ENCODE peak calls at places on chromosomes 12 and 14, in four cellular contexts. J is endothelial cell of umbilical vein, I is GM23248, Q is HCT116. Y is an unnamed sample.
A peak's percentile ranks its signal among the peaks of the same experiment; 100 is the strongest.

GRCh38 chr12:67067453-67068203 is 201.5 kb upstream of the CAND1 start:
- DNase-seq in Q (no peak), J (no peak), I (no peak), Y (peak; percentile 58)

GRCh38 chr14:65098586-65098985 is 3.7 kb downstream of the MAX start:
- DNase-seq in Q (no peak), J (peak; percentile 61), I (peak; percentile 62), Y (no peak)

GRCh38 chr12:67740706-67741105 is 92.2 kb downstream of the DYRK2 start:
- DNase-seq in J (no peak), I (no peak), Q (no peak), Y (no peak)

GRCh38 chr12:107369679-107370078 is 276.3 kb upstream of the CRY1 start:
- DNase-seq in J (no peak), Q (no peak), I (no peak), Y (no peak)

GRCh38 chr12:97046901-97047300 is 139.8 kb downstream of the NEDD1 start:
- DNase-seq in Q (no peak), I (no peak), J (no peak), Y (no peak)

GRCh38 chr12:75862692-75863471 is 168.7 kb downstream of the PHLDA1 start:
- DNase-seq in Q (peak; percentile 84), J (peak; percentile 84), I (peak; percentile 83), Y (peak; percentile 97)

GRCh38 chr14:45787167-45787566 is 534.2 kb upstream of the MIS18BP1 start:
- DNase-seq in Q (peak; percentile 4), I (no peak), J (no peak), Y (no peak)

GRCh38 chr14:63276016-63276415 is 42.7 kb downstream of the GPHB5 start:
- DNase-seq in J (no peak), I (no peak), Q (no peak), Y (no peak)

GRCh38 chr12:30725739-30726138 is 29.0 kb downstream of the CAPRIN2 start:
- DNase-seq in Q (peak; percentile 54), I (peak; percentile 86), J (peak; percentile 73), Y (peak; percentile 67)

GRCh38 chr12:18546399-18546798 is 191.4 kb downstream of the PLCZ1 start:
- DNase-seq in Q (no peak), I (peak; percentile 66), J (no peak), Y (peak; percentile 70)

GRCh38 chr12:19771858-19772257 is 332.6 kb downstream of the AEBP2 start:
- DNase-seq in Q (no peak), J (peak; percentile 43), I (peak; percentile 69), Y (no peak)

GRCh38 chr14:59425322-59425945 is 39.7 kb downstream of the GPR135 start:
- DNase-seq in J (no peak), I (peak; percentile 34), Q (no peak), Y (peak; percentile 41)

GRCh38 chr14:53779301-53779700 is 177.3 kb downstream of the BMP4 start:
- DNase-seq in Q (no peak), I (no peak), J (no peak), Y (no peak)

GRCh38 chr14:96418075-96418474 is 26.1 kb downstream of the AK7 start:
- DNase-seq in I (no peak), Q (no peak), J (no peak), Y (no peak)

GRCh38 chr14:65555358-65555757 is 142.8 kb downstream of the FUT8 start:
- DNase-seq in Q (no peak), I (no peak), J (no peak), Y (no peak)

GRCh38 chr12:52043386-52044212 is 7.6 kb upstream of the NR4A1 start:
- DNase-seq in I (peak; percentile 81), Q (no peak), J (no peak), Y (no peak)

GRCh38 chr14:29584992-29585391 is 342.7 kb downstream of the PRKD1 start:
- DNase-seq in J (peak; percentile 37), I (peak; percentile 79), Q (no peak), Y (peak; percentile 2)

GRCh38 chr14:41718477-41719166 is 111.9 kb downstream of the LRFN5 start:
- DNase-seq in Q (no peak), I (no peak), J (no peak), Y (peak; percentile 53)

GRCh38 chr14:34943506-34943905 is 39.3 kb upstream of the SRP54 start:
- DNase-seq in I (no peak), Q (no peak), J (no peak), Y (no peak)

GRCh38 chr12:115227137-115227615 is 543.2 kb upstream of the TBX3 start:
- DNase-seq in Q (peak; percentile 60), I (peak; percentile 97), J (no peak), Y (peak; percentile 98)

GRCh38 chr12:13195244-13195643 is 1.3 kb upstream of the EMP1 start:
- DNase-seq in I (peak; percentile 82), J (no peak), Q (no peak), Y (peak; percentile 71)

GRCh38 chr12:69732088-69732487 is 6.6 kb upstream of the RAB3IP start:
- DNase-seq in J (no peak), Q (no peak), I (peak; percentile 10), Y (peak; percentile 66)

GRCh38 chr14:91716999-91717398 is 14.9 kb downstream of the CATSPERB start:
- DNase-seq in J (no peak), I (no peak), Q (no peak), Y (no peak)

GRCh38 chr14:95222151-95222631 is 64.9 kb upstream of the DICER1 start:
- DNase-seq in Q (no peak), J (no peak), I (peak; percentile 49), Y (peak; percentile 5)
- H3K4me2 ChIP-seq in Q (no peak overlapping the region), J (no peak overlapping the region), I (peak overlapping the region; percentile 57), Y (no peak overlapping the region)

DNA sequence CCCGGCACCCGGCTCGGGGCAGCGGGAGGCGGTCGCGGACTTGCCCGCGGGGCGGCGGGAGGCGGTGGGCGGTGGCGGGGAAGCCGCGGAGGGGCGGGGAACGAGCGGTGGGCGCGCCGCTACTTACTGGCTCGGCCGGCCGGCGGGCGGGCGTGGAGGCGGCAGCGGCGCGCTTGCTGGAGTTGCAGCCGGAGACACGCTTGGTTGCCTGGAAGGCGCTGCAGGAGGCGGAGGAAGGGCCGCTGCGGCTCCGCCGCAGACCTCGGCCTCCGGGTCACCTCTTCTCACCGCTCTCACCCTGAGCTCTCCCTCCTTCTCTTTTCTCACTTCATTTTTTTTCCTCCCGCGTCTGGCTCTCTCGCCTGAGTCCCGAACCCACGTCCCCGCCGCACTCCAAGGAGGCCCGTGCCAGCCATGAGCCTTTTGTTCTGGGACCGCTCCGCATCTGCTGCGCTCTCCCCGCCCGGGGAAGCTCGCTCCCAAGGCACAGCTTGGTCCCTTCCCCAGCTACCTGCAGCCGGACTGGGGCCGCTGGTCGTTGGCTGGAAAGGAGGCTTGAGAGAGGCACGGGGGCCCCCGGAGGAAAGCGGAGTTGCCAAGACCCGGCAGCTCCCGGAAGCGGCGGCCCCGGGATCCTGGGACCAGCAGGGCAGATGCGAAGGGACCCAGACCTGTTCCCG is 591 bp upstream of the KCNK10 start:
- DNase-seq in I (peak; percentile 32), J (no peak), Q (no peak), Y (no peak)
- TF ChIP-seq EZH2 in I (peak; percentile 69), J (no peak), Q (no peak), Y (peak; percentile 78)

GRCh38 chr14:74574092-74574438 is 38.0 kb downstream of the LTBP2 start:
- DNase-seq in Q (no peak), I (no peak), J (no peak), Y (no peak)
- H2AFZ ChIP-seq in Q (no peak overlapping the region), I (no peak overlapping the region), J (no peak overlapping the region), Y (no peak overlapping the region)

GRCh38 chr14:68145036-68145435 is 325.5 kb downstream of the RAD51B start:
- DNase-seq in I (no peak), Q (no peak), J (peak; percentile 65), Y (no peak)

GRCh38 chr14:68141531-68142088 is 322.0 kb downstream of the RAD51B start:
- DNase-seq in I (peak; percentile 54), Q (peak; percentile 60), J (no peak), Y (peak; percentile 73)

GRCh38 chr14:68145539-68145938 is 326.0 kb downstream of the RAD51B start:
- DNase-seq in I (peak; percentile 53), Q (no peak), J (peak; percentile 70), Y (no peak)

GRCh38 chr14:68144051-68144681 is 324.6 kb downstream of the RAD51B start:
- DNase-seq in I (peak; percentile 38), J (peak; percentile 32), Q (no peak), Y (no peak)

GRCh38 chr14:68143341-68143807 is 323.8 kb downstream of the RAD51B start:
- DNase-seq in I (peak; percentile 74), Q (no peak), J (peak; percentile 48), Y (peak; percentile 28)
- H3K4me2 ChIP-seq in I (peak overlapping the region; percentile 2), Q (peak overlapping the region; percentile 1), J (no peak overlapping the region), Y (no peak overlapping the region)

DNA sequence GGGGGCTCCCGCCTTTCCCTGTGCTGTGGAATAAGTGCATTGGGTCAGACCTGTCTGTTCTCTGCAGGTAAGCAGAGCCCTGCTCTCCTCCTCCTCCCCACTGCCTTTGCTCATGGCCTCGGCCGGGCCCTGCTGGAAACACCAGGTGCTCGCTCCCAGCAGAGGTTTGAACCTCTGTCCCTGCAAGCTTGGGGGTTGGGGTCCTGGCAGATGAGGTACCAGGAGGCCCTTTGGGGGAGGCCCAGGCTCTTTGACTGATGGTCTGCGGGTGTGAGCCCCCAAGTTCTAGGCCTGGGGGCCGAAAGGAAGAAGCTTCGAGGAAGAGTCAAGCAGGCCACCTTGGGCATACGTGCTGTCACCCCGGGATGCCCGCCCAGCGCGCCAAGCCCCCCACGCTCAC is 22.1 kb upstream of the CEP170B start:
- DNase-seq in I (no peak), J (no peak), Q (no peak), Y (no peak)
- TF ChIP-seq EZH2 in I (no peak), J (no peak), Q (no peak), Y (no peak)

GRCh38 chr14:94612174-94612573 is at the start of gene SERPINA3:
- DNase-seq in Q (no peak), J (no peak), I (no peak), Y (no peak)
- H2AFZ ChIP-seq in Q (no peak within 1 kb of the TSS), J (no peak within 1 kb of the TSS), I (no peak within 1 kb of the TSS), Y (no peak within 1 kb of the TSS)

GRCh38 chr12:40502322-40502721 is 189.9 kb upstream of the CNTN1 start:
- DNase-seq in J (no peak), I (no peak), Q (no peak), Y (no peak)
- H3K4me2 ChIP-seq in J (no peak overlapping the region), I (no peak overlapping the region), Q (no peak overlapping the region), Y (no peak overlapping the region)